ENCODE peak calls at places on chromosomes 3 and 15, in five cellular contexts. Z is AG20443, F is colonic mucosa, R is progenitor cell of endocrine pancreas, D is NCI-H748 treated with DMSO at 0.1 percent for 48 hours. L is an unnamed sample.

GRCh38 chr3:35200056-35200455 is 439.3 kb upstream of the ARPP21 start:
- DNase-seq in Z (no peak), F (no peak), R (no peak), D (no peak), L (no peak)

GRCh38 chr3:11570789-11571495 is 72.8 kb downstream of the VGLL4 start:
- DNase-seq in Z (peak), F (no peak), R (no peak), D (no peak), L (peak)

GRCh38 chr3:195546130-195546560 is 3.0 kb upstream of the PPP1R2 start:
- DNase-seq in Z (peak), F (no peak), R (no peak), D (no peak), L (peak)

GRCh38 chr3:8979262-8979661 is 16.0 kb upstream of the RAD18 start:
- DNase-seq in Z (no peak), F (no peak), R (no peak), D (no peak), L (no peak)

GRCh38 chr15:44726136-44726535 is 10.2 kb upstream of the TRIM69 start:
- DNase-seq in Z (peak), F (no peak), R (no peak), D (no peak), L (peak)

GRCh38 chr3:70138606-70139005 is 139.1 kb downstream of the SAMMSON start:
- DNase-seq in Z (no peak), F (no peak), R (no peak), D (no peak), L (no peak)

GRCh38 chr3:159417761-159418160 is 570.9 kb upstream of the IL12A start:
- DNase-seq in Z (peak), F (no peak), R (no peak), D (no peak), L (no peak)

GRCh38 chr3:143808999-143809700 is 39.1 kb downstream of the SLC9A9 start:
- DNase-seq in Z (peak), F (no peak), R (no peak), D (no peak), L (peak)